ENCODE peak calls at places on chromosomes 4 and X, in nine cellular contexts. D is psoas muscle, E is GM12865, Y is lung, S is NCI-H1105, B is NCI-H1092 treated with DMSO at 0.1 percent for 48 hours, P is RWPE2, A is HEK293T, N is GM20000. G is an unnamed sample.
A peak's percentile ranks its signal among the peaks of the same experiment; 100 is the strongest.

GRCh38 chr4:87849612-87850011 is 16.8 kb downstream of the MEPE start:
- DNase-seq in D (no peak), E (no peak), Y (no peak), S (no peak), B (no peak), P (no peak), A (no peak), N (no peak), G (no peak)

GRCh38 chrX:10484683-10485247 is 135.6 kb downstream of the MID1 start:
- DNase-seq in D (no peak), E (no peak), Y (no peak), S (no peak), B (no peak), P (no peak), A (no peak), N (no peak), G (no peak)

GRCh38 chr4:146142768-146143167 is 32.8 kb upstream of the LSM6 start:
- DNase-seq in D (no peak), E (no peak), Y (no peak), S (no peak), B (no peak), P (no peak), A (no peak), N (no peak), G (no peak)

GRCh38 chr4:15956179-15956850 is 6.7 kb downstream of the FGFBP2 start:
- DNase-seq in D (peak; percentile 72), E (peak; percentile 84), Y (peak; percentile 89), S (peak; percentile 25), B (peak; percentile 51), P (peak; percentile 76), A (peak; percentile 72), N (peak; percentile 77), G (peak; percentile 89)

GRCh38 chr4:52263612-52264011 is 212.5 kb downstream of the SPATA18 start:
- DNase-seq in D (no peak), E (no peak), Y (no peak), S (no peak), B (peak; percentile 37), P (no peak), A (no peak), N (no peak), G (no peak)

GRCh38 chr4:106929248-106929647 is 106.9 kb downstream of the DKK2 start:
- DNase-seq in D (no peak), E (no peak), Y (no peak), S (no peak), B (no peak), P (no peak), A (no peak), N (no peak), G (no peak)

GRCh38 chrX:132041016-132041415 is 17.9 kb downstream of the STK26 start:
- DNase-seq in D (no peak), E (no peak), Y (no peak), S (no peak), B (no peak), P (no peak), A (no peak), N (no peak), G (no peak)

GRCh38 chrX:32562261-32562660 is 649.1 kb downstream of the DMD start:
- DNase-seq in D (no peak), E (no peak), Y (no peak), S (no peak), B (no peak), P (no peak), A (no peak), N (no peak), G (no peak)

GRCh38 chr4:147530723-147531122 is 49.8 kb downstream of the EDNRA start:
- DNase-seq in D (no peak), E (no peak), Y (no peak), S (no peak), B (no peak), P (no peak), A (no peak), N (no peak), G (no peak)

GRCh38 chr4:88008133-88008621 is 742 bp downstream of the PKD2 start:
- DNase-seq in D (peak; percentile 50), E (peak; percentile 59), Y (no peak), S (peak; percentile 30), B (peak; percentile 26), P (no peak), A (peak; percentile 68), N (peak; percentile 72), G (peak; percentile 53)

GRCh38 chrX:146435472-146435871 is 374.1 kb upstream of the CXorf51B start:
- DNase-seq in D (no peak), E (no peak), Y (no peak), S (no peak), B (no peak), P (no peak), A (no peak), N (no peak), G (no peak)

GRCh38 chrX:2764766-2765666 is 13.2 kb downstream of the XG start:
- DNase-seq in D (no peak), E (no peak), Y (no peak), S (no peak), B (no peak), P (no peak), A (no peak), N (no peak), G (no peak)

GRCh38 chr4:38523524-38524448 is 140.2 kb upstream of the KLF3 start:
- DNase-seq in D (no peak), E (peak; percentile 93), Y (no peak), S (no peak), B (no peak), P (no peak), A (no peak), N (peak; percentile 82), G (no peak)

GRCh38 chr4:141180991-141181760 is 39.5 kb upstream of the ZNF330 start:
- DNase-seq in D (no peak), E (no peak), Y (no peak), S (no peak), B (no peak), P (no peak), A (no peak), N (no peak), G (no peak)

GRCh38 chrX:155071694-155072215 is 447 bp downstream of the BRCC3 start:
- DNase-seq in D (no peak), E (peak; percentile 22), Y (peak; percentile 32), S (no peak), B (peak; percentile 36), P (no peak), A (no peak), N (no peak), G (peak; percentile 62)

GRCh38 chr4:150976478-150977118 is 38.5 kb downstream of the LRBA start:
- DNase-seq in D (no peak), E (no peak), Y (no peak), S (no peak), B (no peak), P (no peak), A (peak; percentile 49), N (no peak), G (no peak)

GRCh38 chr4:10746371-10747143 is 62.0 kb upstream of the CLNK start:
- DNase-seq in D (no peak), E (no peak), Y (no peak), S (no peak), B (no peak), P (no peak), A (no peak), N (no peak), G (no peak)

GRCh38 chr4:13920901-13921300 is 293.4 kb upstream of the BOD1L1 start:
- DNase-seq in D (peak; percentile 16), E (no peak), Y (no peak), S (no peak), B (no peak), P (peak; percentile 91), A (no peak), N (no peak), G (no peak)

GRCh38 chr4:150999091-150999490 is 16.0 kb downstream of the LRBA start:
- DNase-seq in D (no peak), E (no peak), Y (no peak), S (no peak), B (no peak), P (no peak), A (no peak), N (no peak), G (no peak)

GRCh38 chr4:88240297-88240714 is 44.1 kb downstream of the PPM1K start:
- DNase-seq in D (peak; percentile 47), E (no peak), Y (no peak), S (no peak), B (no peak), P (no peak), A (no peak), N (no peak), G (peak; percentile 54)

GRCh38 chr4:14222630-14223029 is 595.1 kb upstream of the BOD1L1 start:
- DNase-seq in D (no peak), E (no peak), Y (no peak), S (no peak), B (no peak), P (no peak), A (no peak), N (no peak), G (no peak)

GRCh38 chr4:102687373-102687981 is 73.3 kb downstream of the MANBA start:
- DNase-seq in D (no peak), E (peak; percentile 90), Y (no peak), S (no peak), B (no peak), P (no peak), A (no peak), N (peak; percentile 59), G (no peak)

GRCh38 chr4:55386073-55386472 is 9.7 kb upstream of the TMEM165 start:
- DNase-seq in D (no peak), E (peak; percentile 21), Y (no peak), S (no peak), B (no peak), P (no peak), A (peak; percentile 58), N (peak; percentile 25), G (no peak)

GRCh38 chr4:6460876-6461275 is 11.5 kb downstream of the PPP2R2C start:
- DNase-seq in D (no peak), E (no peak), Y (no peak), S (no peak), B (no peak), P (no peak), A (no peak), N (no peak), G (peak; percentile 24)

GRCh38 chrX:43836435-43837184 is 45.6 kb downstream of the MAOB start:
- DNase-seq in D (no peak), E (peak; percentile 12), Y (no peak), S (peak; percentile 0), B (peak; percentile 38), P (no peak), A (peak; percentile 8), N (no peak), G (no peak)

GRCh38 chr4:48591372-48591771 is 101.3 kb downstream of the ZAR1 start:
- DNase-seq in D (no peak), E (no peak), Y (no peak), S (no peak), B (no peak), P (no peak), A (no peak), N (no peak), G (no peak)

GRCh38 chr4:38531126-38531737 is 132.8 kb upstream of the KLF3 start:
- DNase-seq in D (no peak), E (peak; percentile 28), Y (no peak), S (no peak), B (peak; percentile 18), P (no peak), A (peak; percentile 10), N (peak; percentile 46), G (no peak)

GRCh38 chrX:39869846-39870601 is 227.7 kb downstream of the BCOR start:
- DNase-seq in D (no peak), E (peak; percentile 75), Y (no peak), S (no peak), B (no peak), P (no peak), A (no peak), N (no peak), G (no peak)

GRCh38 chrX:38804481-38805293 is 3.4 kb downstream of the MID1IP1 start:
- DNase-seq in D (peak; percentile 41), E (peak; percentile 38), Y (peak; percentile 32), S (no peak), B (peak; percentile 54), P (no peak), A (peak; percentile 10), N (peak; percentile 16), G (peak; percentile 27)

GRCh38 chr4:25654031-25654970 is 1.4 kb upstream of the SLC34A2 start:
- DNase-seq in D (no peak), E (no peak), Y (peak; percentile 62), S (no peak), B (no peak), P (no peak), A (no peak), N (no peak), G (no peak)

GRCh38 chrX:133390647-133391046 is 24.6 kb downstream of the GPC4 start:
- DNase-seq in D (no peak), E (no peak), Y (no peak), S (no peak), B (no peak), P (no peak), A (no peak), N (no peak), G (no peak)